ENCODE peak calls at places on chromosome 6, in five cellular contexts. L, H, P, X and I are unnamed samples.

GRCh38 chr6:167091149-167092107 is 31.5 kb upstream of the CCR6 start:
- DNase-seq in P (no peak), H (no peak), X (no peak), L (no peak), I (no peak)

GRCh38 chr6:30263734-30264133 is 50.5 kb upstream of the TRIM26 start:
- DNase-seq in H (no peak), X (no peak), L (no peak), P (no peak), I (no peak)

GRCh38 chr6:96611342-96611964 is 48.5 kb downstream of the FHL5 start:
- DNase-seq in X (peak), P (no peak), H (no peak), L (no peak), I (no peak)

GRCh38 chr6:111503194-111503593 is 20.2 kb upstream of the REV3L start:
- DNase-seq in H (no peak), X (no peak), P (no peak), L (peak), I (no peak)

GRCh38 chr6:113623124-113623523 is 234.0 kb upstream of the MARCKS start:
- DNase-seq in X (no peak), H (no peak), L (no peak), P (no peak), I (no peak)

GRCh38 chr6:104705095-104705707 is 154.5 kb downstream of the HACE1 start:
- DNase-seq in L (no peak), X (no peak), H (no peak), P (no peak), I (peak)

GRCh38 chr6:129659590-129660345 is 50.2 kb downstream of the ARHGAP18 start:
- DNase-seq in P (peak), H (no peak), L (no peak), X (no peak), I (no peak)

GRCh38 chr6:66788579-66788978 is 1081.6 kb upstream of the EYS start:
- DNase-seq in L (no peak), P (no peak), X (no peak), H (no peak), I (no peak)

GRCh38 chr6:34969662-34970265 is 80.7 kb downstream of the ANKS1A start:
- DNase-seq in P (peak), H (no peak), L (no peak), X (no peak), I (no peak)

GRCh38 chr6:30720738-30721197 is 616 bp downstream of the TUBB start:
- DNase-seq in L (peak), H (peak), X (peak), P (peak), I (peak)

GRCh38 chr6:128474481-128474880 is 45.9 kb downstream of the PTPRK start:
- DNase-seq in X (no peak), H (no peak), P (no peak), L (no peak), I (no peak)

GRCh38 chr6:53263915-53264314 is 84.8 kb downstream of the ELOVL5 start:
- DNase-seq in L (no peak), P (no peak), H (no peak), X (no peak), I (no peak)

GRCh38 chr6:20223119-20223518 is 10.8 kb upstream of the MBOAT1 start:
- DNase-seq in P (no peak), X (no peak), L (no peak), H (no peak), I (no peak)

GRCh38 chr6:56649053-56649769 is 6.5 kb upstream of the DST start:
- DNase-seq in L (no peak), X (no peak), H (no peak), P (no peak), I (no peak)

GRCh38 chr6:21942910-21943309 is 349.4 kb downstream of the SOX4 start:
- DNase-seq in X (no peak), P (no peak), H (no peak), L (no peak), I (no peak)

GRCh38 chr6:168188310-168188973 is 109.4 kb upstream of the FRMD1 start:
- DNase-seq in H (no peak), L (no peak), P (no peak), X (no peak), I (no peak)

GRCh38 chr6:129059650-129060049 is 176.7 kb downstream of the LAMA2 start:
- DNase-seq in P (no peak), X (no peak), H (no peak), L (no peak), I (no peak)

GRCh38 chr6:11556308-11556707 is 18.8 kb downstream of the TMEM170B start:
- DNase-seq in P (no peak), H (no peak), X (no peak), L (peak), I (no peak)

GRCh38 chr6:45491874-45492273 is 114.1 kb upstream of the SUPT3H start:
- DNase-seq in H (no peak), X (no peak), L (no peak), P (no peak), I (no peak)

GRCh38 chr6:170441316-170441715 is 111.8 kb downstream of the PSMB1 start:
- DNase-seq in H (no peak), L (no peak), P (no peak), X (no peak), I (no peak)

GRCh38 chr6:113856011-113856551 is 1.1 kb upstream of the MARCKS start:
- DNase-seq in P (no peak), H (peak), X (no peak), L (peak), I (no peak)

GRCh38 chr6:21885532-21886089 is 292.1 kb downstream of the SOX4 start:
- DNase-seq in P (no peak), X (peak), L (peak), H (peak), I (no peak)

GRCh38 chr6:46935687-46936086 is 13.9 kb upstream of the ADGRF5 start:
- DNase-seq in X (no peak), P (no peak), H (no peak), L (peak), I (no peak)

GRCh38 chr6:227812-228338 is 64.4 kb upstream of the DUSP22 start:
- DNase-seq in H (no peak), L (no peak), X (no peak), P (no peak), I (no peak)
- H3K9ac ChIP-seq in H (no peak), L (no peak), X (no peak), P (no peak), I (no peak)

GRCh38 chr6:136526937-136527336 is 23.3 kb downstream of the MAP7 start:
- DNase-seq in L (no peak), P (no peak), H (no peak), X (no peak), I (no peak)
- H3K9ac ChIP-seq in L (no peak), P (no peak), H (no peak), X (no peak), I (no peak)

GRCh38 chr6:43454290-43455033 is 886 bp downstream of the DLK2 start:
- DNase-seq in X (peak), H (peak), P (peak), L (peak), I (no peak)
- H3K9ac ChIP-seq in X (peak), H (no peak), P (peak), L (no peak), I (no peak)

DNA sequence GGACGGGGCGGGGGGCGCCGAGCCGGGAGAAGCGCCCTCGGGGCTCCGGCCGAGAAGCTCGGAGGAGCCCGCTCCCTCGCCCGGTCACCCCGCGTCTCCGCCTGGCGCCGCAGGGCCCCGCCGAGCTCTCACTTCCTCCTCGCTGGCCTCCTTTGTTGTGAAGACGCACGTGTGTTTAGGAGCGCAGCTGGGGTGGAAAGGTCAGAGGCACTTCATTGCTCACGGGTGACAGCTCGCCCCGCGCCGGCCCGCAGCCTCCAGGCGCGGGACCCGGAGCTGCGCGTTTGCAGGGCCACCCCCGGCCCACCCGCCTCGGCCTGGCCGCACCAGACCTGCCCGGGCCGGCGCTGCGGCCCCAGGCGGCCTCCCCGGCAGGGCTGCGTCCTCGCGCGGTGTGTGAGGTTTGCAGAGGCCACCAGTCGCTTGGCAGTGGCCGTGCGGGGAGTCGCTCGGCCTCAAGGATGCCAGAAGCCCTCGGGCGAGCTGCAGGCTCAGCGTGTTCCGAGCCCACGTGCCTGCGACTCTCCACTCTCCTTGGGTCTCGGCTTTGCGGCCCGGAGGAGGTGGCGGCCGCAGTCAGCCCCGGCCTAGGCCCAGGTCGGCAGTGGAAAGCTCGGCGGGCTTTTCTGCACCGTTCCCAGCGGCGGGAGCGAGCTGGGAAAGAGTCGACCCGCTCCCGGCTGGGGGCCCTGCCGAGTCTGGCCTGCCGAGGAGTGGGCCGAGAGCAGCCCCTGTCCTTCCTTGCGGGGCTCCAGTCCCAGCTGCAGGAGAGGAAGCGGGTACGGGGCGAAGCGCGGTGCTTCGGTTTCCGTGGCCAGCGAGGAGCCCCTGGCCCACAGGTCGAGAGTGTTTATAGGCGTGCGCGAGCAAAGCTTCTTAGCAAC is 5.3 kb downstream of the FOXC1 start:
- DNase-seq in P (no peak), X (no peak), H (no peak), L (peak), I (no peak)
- H3K9ac ChIP-seq in P (no peak), X (no peak), H (no peak), L (no peak), I (no peak)

DNA sequence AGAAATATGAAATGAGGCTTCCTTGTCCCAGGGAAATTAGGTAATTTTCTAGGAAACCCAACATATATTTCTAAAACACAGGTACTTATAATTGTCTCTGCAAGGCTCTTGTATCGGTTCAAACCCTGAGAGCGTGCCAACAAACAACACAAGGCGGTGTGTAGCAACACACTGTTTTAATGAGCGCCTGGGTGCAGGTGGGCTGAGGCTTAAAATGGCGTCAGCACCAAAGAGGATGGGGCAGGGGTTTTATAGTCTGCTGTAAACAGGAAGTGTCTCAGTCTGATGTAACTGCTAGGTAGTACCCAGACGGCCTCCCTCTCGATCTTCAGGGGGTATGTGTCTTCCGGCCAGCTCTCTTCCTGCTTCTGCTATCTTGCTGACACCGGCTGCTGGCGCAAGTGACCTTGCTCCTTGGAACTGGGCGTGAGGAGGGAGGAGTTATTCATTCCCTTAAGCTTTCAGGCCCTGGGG is 69.7 kb downstream of the EPB41L2 start:
- DNase-seq in L (no peak), X (no peak), H (peak), P (peak), I (peak)
- H3K9ac ChIP-seq in L (no peak), X (no peak), H (no peak), P (no peak), I (no peak)

GRCh38 chr6:90583783-90584481 is 2.9 kb downstream of the MAP3K7 start:
- DNase-seq in H (no peak), L (no peak), X (no peak), P (no peak), I (no peak)
- H3K9ac ChIP-seq in H (no peak), L (no peak), X (peak), P (no peak), I (peak)

GRCh38 chr6:149751239-149751638 is 1.7 kb downstream of the PCMT1 start:
- DNase-seq in H (no peak), P (no peak), X (peak), L (no peak), I (no peak)
- H3K9ac ChIP-seq in H (no peak), P (peak), X (no peak), L (no peak), I (peak)

GRCh38 chr6:138655828-138656227 is 117.7 kb upstream of the CCDC28A start:
- DNase-seq in X (no peak), H (no peak), P (no peak), L (no peak), I (no peak)

GRCh38 chr6:138653435-138653834 is 120.1 kb upstream of the CCDC28A start:
- DNase-seq in P (no peak), H (no peak), X (no peak), L (no peak), I (no peak)

GRCh38 chr6:138656278-138656803 is 117.2 kb upstream of the CCDC28A start:
- DNase-seq in H (no peak), X (no peak), P (no peak), L (no peak), I (no peak)

GRCh38 chr6:138657026-138657425 is 116.5 kb upstream of the CCDC28A start:
- DNase-seq in H (no peak), P (no peak), X (no peak), L (no peak), I (no peak)

DNA sequence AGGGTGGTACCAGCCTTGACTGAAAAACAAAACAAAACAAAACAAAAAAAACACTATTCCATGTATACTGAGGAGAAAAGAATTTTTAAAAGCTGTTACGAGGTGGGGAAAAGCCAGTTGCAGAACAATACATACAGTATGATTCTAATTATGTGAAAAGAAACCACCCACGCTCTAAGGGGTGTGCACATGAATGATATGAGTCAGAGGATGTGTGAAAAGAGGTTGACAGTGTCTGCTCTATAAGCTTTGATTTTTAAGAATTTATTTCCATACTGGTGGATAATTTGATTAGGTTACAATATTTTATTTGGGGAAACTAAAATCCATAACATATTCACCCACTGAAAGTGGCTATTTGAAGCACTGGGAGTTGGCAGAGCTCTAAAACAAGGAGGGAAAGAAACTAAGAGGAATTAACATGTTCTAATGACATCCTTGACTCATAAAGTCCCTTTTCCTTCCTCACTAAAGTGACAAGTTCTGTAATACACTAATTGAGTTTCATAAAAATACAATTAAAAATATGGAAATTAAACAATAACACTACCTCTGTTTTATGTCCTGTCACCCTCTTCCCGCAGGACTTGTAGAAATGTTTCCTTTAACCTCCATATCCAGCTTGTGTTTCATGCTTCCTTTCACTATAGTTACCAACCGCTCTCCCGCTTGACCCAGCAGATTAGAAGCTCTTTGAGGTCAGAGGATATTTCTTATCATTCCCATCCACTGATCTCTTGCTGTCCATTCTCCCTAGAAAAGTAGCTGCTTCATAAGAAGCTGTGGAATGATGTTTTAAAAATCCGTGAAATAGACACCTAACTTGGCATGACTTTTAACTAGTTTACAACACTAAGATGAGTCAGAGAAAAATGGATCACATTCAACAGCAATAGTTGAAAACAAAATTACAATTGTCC is 118.6 kb upstream of the CCDC28A start:
- DNase-seq in P (no peak), X (no peak), L (no peak), H (no peak), I (no peak)
- H3K9ac ChIP-seq in P (no peak), X (no peak), L (no peak), H (no peak), I (no peak)